ENCODE peak calls at places on chromosomes 3 and 15, in eight cellular contexts. W is tibial artery, X is DND-41, H is lung, O is fibroblast of the aortic adventitia, J is GM06990, C is A549, F is mucosa of descending colon. M is an unnamed sample.

GRCh38 chr15:99098426-99098825 is 6.5 kb upstream of the SYNM start:
- DNase-seq in J (no peak), W (no peak), O (no peak), H (no peak), C (no peak), F (no peak), X (no peak), M (no peak)

GRCh38 chr3:111151438-111151837 is 79.8 kb downstream of the NECTIN3 start:
- DNase-seq in H (no peak), X (no peak), W (no peak), C (peak), F (no peak), O (peak), J (no peak), M (no peak)

GRCh38 chr3:11154036-11154952 is at the start of gene HRH1:
- DNase-seq in C (peak), O (peak), J (no peak), X (no peak), H (no peak), W (peak), F (no peak), M (no peak)

GRCh38 chr3:134867277-134867676 is 72.2 kb downstream of the EPHB1 start:
- DNase-seq in H (no peak), J (no peak), F (no peak), W (no peak), X (no peak), C (no peak), O (no peak), M (no peak)

GRCh38 chr3:183202004-183202722 is 39.6 kb upstream of the LAMP3 start:
- DNase-seq in H (no peak), W (no peak), X (peak), O (no peak), C (no peak), J (no peak), F (no peak), M (no peak)

GRCh38 chr15:83011271-83012037 is at the start of gene C15orf40:
- DNase-seq in F (peak), W (peak), C (peak), X (peak), J (peak), H (peak), O (peak), M (peak)

GRCh38 chr3:42578054-42578453 is 3.7 kb downstream of the SEC22C start:
- DNase-seq in J (no peak), C (no peak), H (no peak), F (no peak), O (no peak), X (no peak), W (no peak), M (no peak)

GRCh38 chr3:149448331-149448831 is 26.1 kb upstream of the TM4SF4 start:
- DNase-seq in W (no peak), F (no peak), C (no peak), O (peak), J (no peak), X (no peak), H (no peak), M (no peak)

GRCh38 chr3:125160911-125161371 is 51.6 kb downstream of the SLC12A8 start:
- DNase-seq in H (no peak), J (no peak), F (no peak), C (no peak), X (no peak), W (no peak), O (peak), M (no peak)

GRCh38 chr15:60793656-60794055 is 314.7 kb upstream of the ICE2 start:
- DNase-seq in C (no peak), O (no peak), W (no peak), H (no peak), F (no peak), X (no peak), J (no peak), M (no peak)

GRCh38 chr15:96732704-96733103 is 402.2 kb downstream of the NR2F2 start:
- DNase-seq in W (no peak), J (no peak), O (no peak), F (no peak), C (no peak), H (no peak), X (no peak), M (no peak)

GRCh38 chr3:187497037-187497436 is 128.9 kb downstream of the RTP4 start:
- DNase-seq in J (no peak), C (no peak), O (no peak), H (no peak), F (no peak), W (no peak), X (no peak), M (no peak)

GRCh38 chr3:38108649-38109579 is 28.0 kb downstream of the ACAA1 start:
- DNase-seq in H (no peak), O (no peak), C (no peak), X (no peak), J (no peak), W (peak), F (peak), M (no peak)

GRCh38 chr15:40108061-40108854 is 421 bp downstream of the BMF start:
- DNase-seq in O (peak), C (peak), X (no peak), F (no peak), W (peak), H (no peak), J (peak), M (peak)

GRCh38 chr3:111998661-111999641 is at the start of gene TAGLN3:
- DNase-seq in J (no peak), H (peak), X (no peak), W (no peak), C (no peak), F (no peak), O (no peak), M (peak)

GRCh38 chr3:31213869-31214486 is 318.7 kb upstream of the STT3B start:
- DNase-seq in C (no peak), J (no peak), W (no peak), H (no peak), F (no peak), X (peak), O (no peak), M (peak)

GRCh38 chr15:90638963-90639362 is 78.2 kb upstream of the BLM start:
- DNase-seq in O (no peak), W (no peak), H (no peak), F (no peak), X (no peak), J (no peak), C (no peak), M (no peak)

GRCh38 chr3:64838150-64838735 is 150.4 kb upstream of the ADAMTS9 start:
- DNase-seq in W (no peak), J (no peak), X (no peak), H (no peak), O (no peak), F (no peak), C (no peak), M (no peak)

GRCh38 chr3:197132916-197133530 is 103.4 kb upstream of the MELTF start:
- DNase-seq in F (no peak), O (no peak), H (no peak), X (no peak), J (no peak), C (no peak), W (no peak), M (no peak)

GRCh38 chr15:94287794-94288246 is 56.5 kb downstream of the MCTP2 start:
- DNase-seq in H (no peak), W (no peak), F (peak), J (peak), O (no peak), C (no peak), X (peak), M (peak)

GRCh38 chr3:71975573-71975972 is 190.6 kb upstream of the PROK2 start:
- DNase-seq in J (no peak), H (no peak), C (no peak), X (no peak), O (no peak), F (no peak), W (no peak), M (no peak)

GRCh38 chr3:73575519-73575918 is 49.2 kb downstream of the PDZRN3 start:
- DNase-seq in F (no peak), H (no peak), W (no peak), O (no peak), X (no peak), J (no peak), C (no peak), M (no peak)

GRCh38 chr3:89851974-89852621 is 744.7 kb downstream of the EPHA3 start:
- DNase-seq in H (no peak), C (peak), O (peak), X (peak), J (no peak), F (no peak), W (no peak), M (no peak)
- TF ChIP-seq CTCF in H (no peak), C (no peak), O (peak), X (peak), J (no peak), F (no peak), W (peak), M (peak)

GRCh38 chr3:32457971-32458471 is 44.6 kb downstream of the CMTM6 start:
- DNase-seq in X (no peak), O (no peak), W (no peak), J (no peak), F (no peak), H (no peak), C (no peak), M (no peak)

GRCh38 chr3:32456429-32457130 is 46.1 kb downstream of the CMTM6 start:
- DNase-seq in C (no peak), J (no peak), O (no peak), X (no peak), H (peak), F (no peak), W (no peak), M (no peak)

GRCh38 chr3:32454111-32454510 is 48.5 kb downstream of the CMTM6 start:
- DNase-seq in X (no peak), H (no peak), O (no peak), J (no peak), W (no peak), F (no peak), C (no peak), M (no peak)

GRCh38 chr3:32454731-32455608 is 47.7 kb downstream of the CMTM6 start:
- DNase-seq in J (no peak), C (no peak), H (no peak), X (no peak), O (no peak), F (no peak), W (no peak), M (no peak)

GRCh38 chr3:32455609-32456428 is 46.8 kb downstream of the CMTM6 start:
- DNase-seq in O (no peak), F (no peak), W (no peak), J (no peak), X (no peak), C (no peak), H (no peak), M (no peak)
- H3K4me3 ChIP-seq in O (no peak), F (no peak), W (no peak), J (no peak), X (no peak), C (no peak), H (no peak), M (no peak)

GRCh38 chr15:35858707-35859106 is 312.7 kb upstream of the DPH6 start:
- DNase-seq in C (no peak), H (no peak), J (no peak), F (no peak), W (no peak), O (peak), X (no peak), M (peak)

GRCh38 chr15:35852818-35853624 is 307.1 kb upstream of the DPH6 start:
- DNase-seq in X (no peak), F (no peak), O (no peak), W (no peak), J (no peak), H (no peak), C (no peak), M (no peak)

GRCh38 chr15:35854398-35854797 is 308.4 kb upstream of the DPH6 start:
- DNase-seq in F (no peak), O (no peak), X (no peak), W (no peak), J (no peak), H (no peak), C (no peak), M (no peak)

GRCh38 chr15:35863655-35864054 is 317.7 kb upstream of the DPH6 start:
- DNase-seq in X (no peak), F (no peak), J (no peak), C (no peak), O (no peak), H (no peak), W (no peak), M (no peak)

DNA sequence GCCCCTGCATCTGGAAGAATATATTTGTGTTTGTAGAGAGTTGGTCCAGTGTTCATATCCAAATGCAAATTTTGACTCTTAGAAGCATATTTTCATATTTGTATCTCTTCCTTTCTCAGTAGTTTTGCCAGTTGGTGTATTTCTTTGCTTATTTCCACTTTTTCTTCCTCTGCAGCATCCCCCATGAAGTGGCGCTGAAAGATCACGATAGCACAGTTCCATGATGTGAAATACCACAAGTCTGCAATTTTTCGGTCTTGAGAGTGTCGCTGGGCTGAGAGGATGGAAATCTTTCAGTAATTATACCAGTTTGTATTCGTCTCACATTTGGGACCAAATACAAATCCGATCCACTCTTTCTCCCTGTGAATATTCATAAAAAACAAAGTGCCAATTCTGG is 311.8 kb upstream of the DPH6 start:
- DNase-seq in O (no peak), X (no peak), J (no peak), C (no peak), W (no peak), F (no peak), H (no peak), M (no peak)
- TF ChIP-seq CTCF in O (no peak), X (no peak), J (no peak), C (no peak), W (no peak), F (no peak), H (no peak), M (no peak)

DNA sequence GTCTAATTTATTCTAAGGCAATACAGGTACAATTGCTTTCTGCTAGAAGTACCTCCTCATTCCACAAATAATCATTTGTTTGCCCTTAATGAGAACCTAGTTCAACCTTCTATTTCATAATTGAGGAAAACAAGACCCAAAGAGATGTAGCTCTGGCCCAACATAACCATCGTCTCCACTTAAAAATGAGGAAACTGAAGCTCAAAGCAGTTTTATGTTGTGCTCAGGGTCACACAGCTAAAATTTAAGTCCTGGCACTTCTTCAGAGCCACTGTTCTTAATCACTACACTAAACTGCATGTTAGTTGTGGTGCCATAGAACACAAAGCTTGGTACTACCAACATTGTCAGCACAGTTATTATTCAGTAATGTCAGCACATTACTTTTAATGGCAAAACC is 108.0 kb downstream of the SERPINI1 start:
- DNase-seq in H (no peak), J (no peak), C (no peak), W (no peak), X (no peak), F (no peak), O (no peak), M (no peak)
- H3K4me3 ChIP-seq in H (no peak), J (no peak), C (no peak), W (no peak), X (no peak), F (no peak), O (no peak), M (no peak)

GRCh38 chr15:44713006-44713966 is 2.0 kb downstream of the B2M start:
- DNase-seq in O (peak), H (no peak), F (no peak), J (no peak), X (no peak), C (peak), W (no peak), M (peak)

GRCh38 chr15:44711356-44712107 is at the start of gene B2M:
- DNase-seq in C (peak), O (peak), J (peak), F (peak), X (peak), H (peak), W (peak), M (peak)

GRCh38 chr15:44711089-44711355 is at the start of gene PATL2:
- DNase-seq in O (no peak), F (no peak), X (no peak), J (no peak), C (no peak), H (no peak), W (no peak), M (no peak)

GRCh38 chr15:44712108-44713005 is 1.0 kb downstream of the B2M start:
- DNase-seq in W (peak), J (peak), H (peak), X (peak), F (peak), C (peak), O (peak), M (peak)

DNA sequence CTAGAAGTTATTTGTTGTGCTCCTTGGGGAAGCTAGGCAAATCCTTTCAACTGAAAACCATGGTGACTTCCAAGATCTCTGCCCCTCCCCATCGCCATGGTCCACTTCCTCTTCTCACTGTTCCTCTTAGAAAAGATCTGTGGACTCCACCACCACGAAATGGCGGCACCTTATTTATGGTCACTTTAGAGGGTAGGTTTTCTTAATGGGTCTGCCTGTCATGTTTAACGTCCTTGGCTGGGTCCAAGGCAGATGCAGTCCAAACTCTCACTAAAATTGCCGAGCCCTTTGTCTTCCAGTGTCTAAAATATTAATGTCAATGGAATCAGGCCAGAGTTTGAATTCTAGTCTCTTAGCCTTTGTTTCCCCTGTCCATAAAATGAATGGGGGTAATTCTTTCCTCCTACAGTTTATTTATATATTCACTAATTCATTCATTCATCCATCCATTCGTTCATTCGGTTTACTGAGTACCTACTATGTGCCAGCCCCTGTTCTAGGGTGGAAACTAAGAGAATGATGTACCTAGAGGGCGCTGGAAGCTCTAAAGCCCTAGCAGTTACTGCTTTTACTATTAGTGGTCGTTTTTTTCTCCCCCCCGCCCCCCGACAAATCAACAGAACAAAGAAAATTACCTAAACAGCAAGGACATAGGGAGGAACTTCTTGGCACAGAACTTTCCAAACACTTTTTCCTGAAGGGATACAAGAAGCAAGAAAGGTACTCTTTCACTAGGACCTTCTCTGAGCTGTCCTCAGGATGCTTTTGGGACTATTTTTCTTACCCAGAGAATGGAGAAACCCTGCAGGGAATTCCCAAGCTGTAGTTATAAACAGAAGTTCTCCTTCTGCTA is 661 bp downstream of the PATL2 start:
- DNase-seq in H (no peak), J (no peak), O (peak), C (peak), X (peak), F (no peak), W (peak), M (peak)
- TF ChIP-seq CTCF in H (peak), J (peak), O (peak), C (peak), X (peak), F (no peak), W (no peak), M (peak)

DNA sequence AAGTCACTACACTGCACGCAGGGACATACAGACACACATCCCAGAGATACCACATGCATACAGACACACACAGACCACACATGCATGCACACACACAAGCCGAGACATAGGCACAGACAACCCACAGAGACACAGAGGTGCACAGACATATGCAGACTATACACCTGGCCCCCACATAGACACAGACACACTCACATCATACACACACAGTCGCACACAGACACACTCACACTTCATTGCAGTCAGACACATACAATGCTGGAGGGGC is 1.2 kb upstream of the MGLL start:
- DNase-seq in C (no peak), O (no peak), X (no peak), F (no peak), H (no peak), J (no peak), W (no peak), M (no peak)
- H3K4me3 ChIP-seq in C (peak), O (peak), X (no peak), F (no peak), H (peak), J (peak), W (peak), M (peak)